ENCODE peak calls at places on chromosomes 5 and 9, in four cellular contexts. R is foreskin fibroblast, P is osteocyte, Q is brain microvascular endothelial cell. B is an unnamed sample.

GRCh38 chr9:108467653-108468324 is 388.0 kb downstream of the ACTL7B start:
- DNase-seq in Q (peak; percentile 27), P (no peak), R (peak; percentile 80), B (no peak)

GRCh38 chr9:134549336-134549735 is 92.3 kb upstream of the COL5A1 start:
- DNase-seq in Q (no peak), P (no peak), R (no peak), B (no peak)

GRCh38 chr9:27348785-27349489 is 52.0 kb upstream of the EQTN start:
- DNase-seq in R (no peak), Q (no peak), P (no peak), B (no peak)

GRCh38 chr9:86093788-86094555 is 5.4 kb downstream of the GOLM1 start:
- DNase-seq in R (no peak), P (no peak), Q (peak; percentile 49), B (no peak)

GRCh38 chr9:136742640-136743391 is at the start of gene LCN10:
- DNase-seq in Q (no peak), P (no peak), R (no peak), B (no peak)

GRCh38 chr5:74433255-74434123 is 207.0 kb downstream of the ENC1 start:
- DNase-seq in P (no peak), R (peak; percentile 14), Q (peak; percentile 18), B (no peak)

GRCh38 chr5:172492097-172492840 is 37.9 kb upstream of the SH3PXD2B start:
- DNase-seq in P (peak; percentile 78), Q (no peak), R (no peak), B (peak; percentile 49)

GRCh38 chr9:135037521-135038250 is 49.8 kb upstream of the OLFM1 start:
- DNase-seq in Q (no peak), P (peak; percentile 77), R (no peak), B (peak; percentile 52)

GRCh38 chr9:126638571-126639132 is 24.9 kb downstream of the LMX1B start:
- DNase-seq in Q (no peak), R (no peak), P (no peak), B (no peak)

GRCh38 chr9:98477884-98478283 is 222.4 kb upstream of the TBC1D2 start:
- DNase-seq in R (no peak), Q (no peak), P (no peak), B (no peak)

GRCh38 chr5:142881076-142881466 is 110.9 kb downstream of the ARHGAP26 start:
- DNase-seq in P (no peak), Q (peak; percentile 85), R (peak; percentile 88), B (peak; percentile 75)

GRCh38 chr9:97501177-97501971 is at the start of gene TMOD1:
- DNase-seq in Q (no peak), R (peak; percentile 71), P (no peak), B (no peak)

GRCh38 chr5:145681686-145682085 is 153.5 kb downstream of the PRELID2 start:
- DNase-seq in Q (peak; percentile 85), P (no peak), R (peak; percentile 85), B (no peak)

GRCh38 chr5:34609951-34610431 is 46.1 kb upstream of the RAI14 start:
- DNase-seq in Q (no peak), P (no peak), R (peak; percentile 43), B (no peak)

GRCh38 chr9:110602281-110602680 is 22.7 kb upstream of the SVEP1 start:
- DNase-seq in Q (no peak), P (no peak), R (peak; percentile 37), B (no peak)

GRCh38 chr5:139046551-139046950 is 151.6 kb downstream of the SIL1 start:
- DNase-seq in Q (no peak), R (peak; percentile 10), P (no peak), B (no peak)

GRCh38 chr5:73694089-73694488 is 68.1 kb downstream of the ARHGEF28 start:
- DNase-seq in Q (no peak), R (no peak), P (no peak), B (no peak)

GRCh38 chr9:75979362-75979761 is 88.9 kb downstream of the PCSK5 start:
- DNase-seq in Q (peak; percentile 12), P (no peak), R (peak; percentile 15), B (no peak)

GRCh38 chr5:174571662-174572397 is 152.6 kb upstream of the MSX2 start:
- DNase-seq in R (peak; percentile 63), P (peak; percentile 90), Q (peak; percentile 88), B (peak; percentile 78)

GRCh38 chr5:111266491-111266890 is 42.3 kb downstream of the CAMK4 start:
- DNase-seq in R (no peak), P (no peak), Q (no peak), B (no peak)

GRCh38 chr9:8486095-8486494 is 686.5 kb upstream of the DMAC1 start:
- DNase-seq in Q (peak; percentile 57), P (no peak), R (peak; percentile 59), B (no peak)

GRCh38 chr5:178555005-178555404 is 35.2 kb downstream of the COL23A1 start:
- DNase-seq in Q (no peak), R (no peak), P (no peak), B (no peak)

GRCh38 chr5:159414021-159414420 is 83.7 kb upstream of the IL12B start:
- DNase-seq in R (no peak), Q (no peak), P (no peak), B (no peak)

GRCh38 chr9:14769235-14769580 is 46.7 kb upstream of the CER1 start:
- DNase-seq in Q (peak; percentile 32), R (peak; percentile 56), P (no peak), B (no peak)

GRCh38 chr9:135611142-135611874 is 28.0 kb downstream of the GLT6D1 start:
- DNase-seq in Q (no peak), R (no peak), P (peak; percentile 75), B (no peak)

GRCh38 chr9:4228606-4229005 is 71.3 kb downstream of the GLIS3 start:
- DNase-seq in Q (peak; percentile 60), R (peak; percentile 66), P (no peak), B (no peak)

GRCh38 chr5:115542076-115542475 is 2.5 kb downstream of the FEM1C start:
- DNase-seq in Q (no peak), R (no peak), P (no peak), B (no peak)

GRCh38 chr5:87129051-87129450 is 138.6 kb upstream of the RASA1 start:
- DNase-seq in Q (no peak), R (no peak), P (no peak), B (no peak)

DNA sequence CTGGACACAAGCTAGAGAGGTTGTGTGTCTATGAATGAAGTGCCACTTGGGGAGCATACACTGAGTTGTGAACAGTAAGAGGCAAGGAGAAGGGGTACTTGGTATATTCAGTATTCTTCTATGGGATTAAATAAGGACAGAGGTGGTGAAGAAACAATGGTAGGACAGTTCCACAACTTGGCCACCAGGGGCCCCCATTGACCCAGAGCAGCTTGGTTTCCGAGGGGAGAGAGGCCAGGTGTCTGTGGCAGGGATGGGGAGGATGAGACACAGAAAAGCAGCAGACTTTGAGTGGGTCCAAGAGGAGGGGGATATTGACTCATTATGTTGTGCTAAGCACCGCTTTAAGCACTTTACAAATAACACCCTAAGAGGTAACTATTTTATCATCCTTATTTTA is 220.6 kb downstream of the MELK start:
- DNase-seq in Q (no peak), P (no peak), R (no peak), B (no peak)
- TF ChIP-seq CTCF in Q (peak; percentile 42), P (no peak), R (no peak), B (no peak)

DNA sequence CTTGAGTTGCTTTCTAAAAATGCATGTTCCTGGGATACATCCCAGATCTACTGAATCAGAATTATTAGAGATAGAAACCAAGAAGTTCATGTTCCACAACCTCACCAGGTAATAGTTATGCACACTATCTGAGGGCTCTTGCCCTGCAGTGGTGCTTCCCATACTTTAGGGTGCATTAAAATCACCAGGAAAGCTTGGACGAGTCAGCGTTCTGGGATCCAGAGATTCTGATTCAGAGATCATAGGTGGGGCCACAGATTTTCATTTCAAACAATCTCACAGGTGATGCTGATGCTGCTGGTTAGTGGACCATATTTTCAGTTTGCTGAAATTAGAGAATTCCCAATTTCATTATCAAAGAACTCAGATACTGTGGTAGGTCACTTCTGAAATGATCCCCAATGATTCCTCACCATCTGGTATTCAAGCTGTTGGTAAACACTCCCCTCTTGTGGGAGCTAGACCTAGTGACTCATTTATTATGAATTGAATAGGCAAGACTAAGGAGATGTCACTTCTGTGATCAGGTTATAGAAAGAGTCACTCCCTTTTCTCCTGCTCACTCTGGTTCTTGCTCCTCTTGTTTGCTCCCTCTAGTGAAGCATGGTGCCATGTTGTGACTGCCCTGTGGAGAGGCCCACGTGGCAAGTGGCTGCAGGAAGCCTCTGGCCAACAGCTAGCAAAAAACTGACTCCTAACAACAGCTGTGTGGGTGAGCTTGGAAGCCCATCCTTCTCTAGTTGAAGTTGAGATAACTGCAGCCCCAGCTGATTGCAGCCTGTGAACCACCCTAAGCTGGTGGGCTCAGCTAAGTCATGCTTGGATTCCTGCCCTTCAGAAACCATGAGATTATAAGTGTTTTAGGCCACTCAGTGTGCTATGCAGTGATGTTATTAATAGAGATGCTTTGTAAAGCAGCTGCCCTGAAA is 59.8 kb downstream of the SH3TC2 start:
- DNase-seq in P (no peak), Q (peak; percentile 25), R (peak; percentile 76), B (no peak)
- TF ChIP-seq CTCF in P (peak; percentile 47), Q (peak; percentile 9), R (no peak), B (no peak)

GRCh38 chr9:81312346-81312745 is 377.0 kb downstream of the TLE1 start:
- DNase-seq in R (no peak), Q (no peak), P (no peak), B (no peak)
- TF ChIP-seq CTCF in R (no peak), Q (peak; percentile 7), P (peak; percentile 16), B (no peak)

DNA sequence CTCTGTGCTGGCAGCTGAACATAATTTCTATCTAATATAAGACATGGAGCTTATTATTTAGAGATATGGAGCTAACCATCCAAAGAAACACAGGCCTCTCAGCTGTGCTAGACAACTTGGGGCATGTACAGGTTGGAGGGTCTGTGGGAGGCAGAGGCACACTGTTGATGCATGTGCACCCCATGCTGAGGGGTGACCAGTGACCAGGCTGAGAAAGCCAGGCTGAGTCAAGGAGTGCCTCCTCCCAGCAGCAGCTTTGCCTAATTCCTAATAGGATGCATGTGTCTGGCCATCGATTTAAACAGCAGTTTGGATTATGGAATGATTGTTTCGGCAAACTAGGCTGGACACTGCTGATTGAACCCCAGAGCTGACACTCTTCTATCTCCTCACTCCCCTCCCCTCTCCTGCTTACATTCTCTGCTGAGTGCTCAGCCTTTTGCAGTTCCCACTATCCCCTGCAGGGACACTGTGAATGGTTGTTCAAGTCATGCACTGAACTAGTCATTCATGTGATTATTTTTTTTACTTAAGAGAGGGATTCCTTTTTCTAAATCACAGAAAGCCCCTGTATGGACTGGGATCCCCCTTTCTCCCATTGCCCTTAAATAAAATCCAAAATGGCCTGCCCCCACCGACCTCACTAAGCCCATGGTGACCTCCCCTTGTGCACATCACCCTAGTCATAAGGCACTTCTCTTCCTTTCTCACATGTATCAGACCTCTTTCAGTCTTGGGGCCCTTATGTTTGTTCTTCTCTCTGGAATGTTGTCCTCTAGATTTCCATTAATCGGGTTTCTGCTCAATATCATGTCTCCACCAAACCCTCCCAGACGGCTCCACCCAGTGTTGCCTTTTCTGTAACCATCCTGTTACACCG is 196.0 kb downstream of the ERCC6L2 start:
- DNase-seq in Q (peak; percentile 56), R (peak; percentile 57), P (no peak), B (peak; percentile 64)
- TF ChIP-seq CTCF in Q (peak; percentile 80), R (peak; percentile 37), P (peak; percentile 52), B (peak; percentile 20)

GRCh38 chr9:2066312-2067273 is 51.4 kb downstream of the SMARCA2 start:
- DNase-seq in Q (peak; percentile 64), P (no peak), R (peak; percentile 72), B (no peak)
- TF ChIP-seq CTCF in Q (peak; percentile 23), P (peak; percentile 34), R (peak; percentile 22), B (no peak)

B was measured in coronary artery.